ENCODE peak calls at places on chromosomes 2 and 18, in four cellular contexts. P, B, Q and N are unnamed samples.

GRCh38 chr2:67379048-67379447 is 18.1 kb upstream of the ETAA1 start:
- DNase-seq in Q (no peak), B (no peak), P (no peak), N (no peak)

GRCh38 chr2:98037206-98037605 is 41.5 kb upstream of the TMEM131 start:
- DNase-seq in B (no peak), P (no peak), Q (no peak), N (no peak)

GRCh38 chr2:113012436-113013335 is 7.4 kb downstream of the IL36A start:
- DNase-seq in B (no peak), Q (no peak), P (no peak), N (no peak)

GRCh38 chr2:69138793-69139510 is 126.0 kb downstream of the ANTXR1 start:
- DNase-seq in B (peak; percentile 83), Q (no peak), P (no peak), N (no peak)

GRCh38 chr2:168166902-168167510 is 80.4 kb downstream of the STK39 start:
- DNase-seq in Q (no peak), B (peak; percentile 28), P (no peak), N (no peak)

GRCh38 chr18:43563780-43564179 is 286.5 kb upstream of the SYT4 start:
- DNase-seq in Q (no peak), P (no peak), B (peak; percentile 57), N (no peak)

GRCh38 chr18:27785815-27786537 is 391.0 kb downstream of the CDH2 start:
- DNase-seq in P (no peak), Q (no peak), B (no peak), N (no peak)

GRCh38 chr2:70633508-70633907 is 79.9 kb upstream of the TGFA start:
- DNase-seq in Q (no peak), P (no peak), B (no peak), N (no peak)

GRCh38 chr2:42812899-42813479 is 20.6 kb upstream of the HAAO start:
- DNase-seq in Q (no peak), P (no peak), B (peak; percentile 42), N (no peak)

GRCh38 chr2:774436-774835 is 97.2 kb upstream of the TMEM18 start:
- DNase-seq in B (no peak), Q (no peak), P (no peak), N (no peak)

GRCh38 chr2:224133387-224133786 is 94.3 kb upstream of the SERPINE2 start:
- DNase-seq in P (no peak), Q (no peak), B (no peak), N (no peak)

GRCh38 chr2:161954103-161954502 is 119.9 kb downstream of the DPP4 start:
- DNase-seq in B (no peak), P (no peak), Q (no peak), N (no peak)

GRCh38 chr2:215904101-215904500 is 109.2 kb downstream of the MREG start:
- DNase-seq in B (peak; percentile 68), Q (no peak), P (no peak), N (no peak)

GRCh38 chr2:32484907-32485306 is 128.1 kb downstream of the BIRC6 start:
- DNase-seq in Q (no peak), P (no peak), B (peak; percentile 96), N (no peak)

GRCh38 chr18:55869965-55870585 is 282.1 kb upstream of the TCF4 start:
- DNase-seq in Q (no peak), P (no peak), B (peak; percentile 41), N (no peak)

GRCh38 chr2:45242161-45242741 is 233.0 kb upstream of the SIX2 start:
- DNase-seq in B (peak; percentile 34), Q (no peak), P (no peak), N (no peak)

GRCh38 chr2:238658820-238659219 is 189.1 kb upstream of the TWIST2 start:
- DNase-seq in B (no peak), P (no peak), Q (no peak), N (no peak)

GRCh38 chr2:168538133-168538532 is 82.1 kb downstream of the CERS6 start:
- DNase-seq in B (no peak), Q (no peak), P (no peak), N (no peak)

GRCh38 chr2:86016581-86016980 is 89.1 kb downstream of the POLR1A start:
- DNase-seq in P (no peak), Q (no peak), B (no peak), N (no peak)

DNA sequence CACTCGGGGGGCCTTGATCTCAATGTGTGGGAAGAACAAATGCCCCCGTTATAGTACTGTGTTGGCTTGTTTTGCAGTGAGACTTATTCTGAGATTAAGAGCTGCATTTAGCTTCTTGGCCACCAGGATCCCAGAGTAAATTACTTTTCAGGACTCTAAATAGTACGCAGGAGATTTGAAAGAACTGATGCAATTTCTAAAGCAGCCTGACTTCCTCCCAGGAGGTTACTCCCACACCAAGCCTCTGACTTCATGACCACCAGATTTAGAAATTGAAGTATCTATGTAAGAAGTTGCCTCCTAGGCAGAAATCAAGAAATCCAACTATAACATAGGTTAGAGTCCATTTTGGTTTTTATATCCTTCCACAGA is 67.0 kb downstream of the FEZ2 start:
- DNase-seq in Q (no peak), B (peak; percentile 33), P (no peak), N (no peak)
- TF ChIP-seq CTCF in Q (no peak), B (no peak), P (no peak), N (no peak)

GRCh38 chr2:134721596-134721995 is 2.8 kb upstream of the TMEM163 start:
- DNase-seq in Q (no peak), B (no peak), P (no peak), N (no peak)

GRCh38 chr2:134718095-134718955 is 475 bp downstream of the TMEM163 start:
- DNase-seq in B (no peak), P (no peak), Q (no peak), N (peak; percentile 48)

GRCh38 chr2:134718956-134719814 is at the start of gene TMEM163:
- DNase-seq in P (no peak), Q (no peak), B (no peak), N (peak; percentile 56)

GRCh38 chr2:134724341-134724740 is 5.5 kb upstream of the TMEM163 start:
- DNase-seq in P (no peak), B (no peak), Q (no peak), N (no peak)

GRCh38 chr2:134722728-134723127 is 3.9 kb upstream of the TMEM163 start:
- DNase-seq in Q (no peak), P (no peak), B (no peak), N (no peak)
- TF ChIP-seq CTCF in Q (no peak), P (no peak), B (peak; percentile 19), N (no peak)

DNA sequence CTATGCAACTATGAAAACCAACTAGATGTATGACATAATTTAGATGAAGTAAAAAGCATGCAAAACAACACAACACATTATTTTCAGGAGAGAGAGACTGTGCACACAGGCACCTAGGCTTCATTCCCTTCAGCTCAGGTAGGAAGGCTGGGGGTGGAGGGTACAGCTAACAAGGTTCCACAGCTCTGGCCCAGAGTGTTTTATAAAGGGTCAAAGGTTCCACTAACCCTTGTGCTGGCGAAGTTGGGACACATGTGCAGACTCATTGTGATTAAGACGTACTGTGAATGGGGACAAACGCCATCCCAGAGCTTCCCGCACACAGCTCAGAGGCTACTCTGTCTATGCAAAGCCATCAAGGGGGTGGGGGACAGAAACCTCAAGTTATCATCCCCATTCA is 19.1 kb downstream of the CCDC93 start:
- DNase-seq in B (no peak), Q (no peak), P (no peak), N (no peak)
- TF ChIP-seq CTCF in B (no peak), Q (no peak), P (no peak), N (no peak)

GRCh38 chr18:22108674-22109073 is 60.7 kb upstream of the GATA6 start:
- DNase-seq in P (no peak), B (no peak), Q (no peak), N (no peak)
- TF ChIP-seq CTCF in P (no peak), B (peak; percentile 19), Q (no peak), N (no peak)

GRCh38 chr2:155815851-155816250 is 516.7 kb downstream of the NR4A2 start:
- DNase-seq in Q (no peak), P (peak; percentile 11), B (no peak), N (no peak)
- TF ChIP-seq CTCF in Q (no peak), P (peak; percentile 52), B (no peak), N (no peak)

GRCh38 chr2:61905372-61906186 is at the start of gene COMMD1:
- DNase-seq in Q (peak; percentile 84), B (peak; percentile 67), P (no peak), N (peak; percentile 78)
- TF ChIP-seq CTCF in Q (no peak), B (no peak), P (no peak), N (no peak)